ENCODE peak calls at places on chromosomes 7 and 10, in five cellular contexts. F is activated T-helper 1 cell treated with Interleukin-2 at 50 U/mL for 16 hours; U is activated CD4-positive, alpha-beta T cell treated with anti-CD3 and anti-CD28 coated beads for 24 hours; D is stimulated activated CD8-positive, alpha-beta memory T cell treated with anti-CD3 and anti-CD28 coated beads, Interleukin-12 subunit alpha, Interleukin-12 subunit beta, amount 100 ng/mL, for 1 hour; N is GF-D8. O is an unnamed sample.

GRCh38 chr10:44864637-44865288 is 46.4 kb upstream of the TMEM72 start:
- DNase-seq in D (peak; percentile 75), N (no peak), U (peak; percentile 85), F (peak; percentile 68), O (peak; percentile 93)

GRCh38 chr10:67606572-67606971 is 89.4 kb downstream of the CTNNA3 start:
- DNase-seq in N (no peak), D (no peak), F (no peak), U (no peak), O (no peak)

GRCh38 chr10:73168486-73168844 is 546 bp downstream of the FAM149B1 start:
- DNase-seq in D (no peak), U (no peak), F (no peak), N (no peak), O (no peak)

GRCh38 chr10:49310460-49310859 is 11.5 kb downstream of the C10orf71 start:
- DNase-seq in N (no peak), U (no peak), D (no peak), F (no peak), O (no peak)

GRCh38 chr10:92239185-92239599 is 51.7 kb downstream of the CPEB3 start:
- DNase-seq in U (no peak), F (no peak), N (no peak), D (no peak), O (no peak)

GRCh38 chr7:106049139-106049725 is 62.9 kb downstream of the SYPL1 start:
- DNase-seq in U (no peak), N (no peak), F (no peak), D (no peak), O (no peak)

GRCh38 chr10:30816144-30816811 is 186.7 kb upstream of the LYZL2 start:
- DNase-seq in D (no peak), N (no peak), F (no peak), U (no peak), O (no peak)

GRCh38 chr7:14242186-14242585 is 252.7 kb upstream of the ETV1 start:
- DNase-seq in N (no peak), D (no peak), U (no peak), F (no peak), O (no peak)

GRCh38 chr10:18400201-18400910 is 251.0 kb downstream of the NSUN6 start:
- DNase-seq in N (no peak), F (no peak), D (no peak), U (no peak), O (no peak)

GRCh38 chr10:113015201-113015600 is 65.2 kb downstream of the TCF7L2 start:
- DNase-seq in D (no peak), U (no peak), F (no peak), N (no peak), O (no peak)

GRCh38 chr7:40714338-40715052 is 579.7 kb downstream of the SUGCT start:
- DNase-seq in D (no peak), U (no peak), F (no peak), N (no peak), O (no peak)

GRCh38 chr7:69162931-69163330 is 435.3 kb upstream of the AUTS2 start:
- DNase-seq in U (no peak), F (no peak), N (no peak), D (no peak), O (no peak)

GRCh38 chr10:104201636-104202035 is 30.5 kb downstream of the CFAP43 start:
- DNase-seq in N (no peak), F (no peak), U (no peak), D (no peak), O (no peak)